ENCODE peak calls at places on chromosomes 13 and 19, in nine cellular contexts. W is cardiac muscle cell; M is endothelial cell of umbilical vein; A is GM23338; S is adipocyte; L is GM23248; F is fibroblast of lung; O is CD8-positive, alpha-beta memory T cell; K is lower lobe of right lung. R is an unnamed sample. For H3K4me1 and H3K36me3, the result is how much of the 10 kb centered on the place peaks cover.

GRCh38 chr13:30121244-30121643 is 186.1 kb downstream of the KATNAL1 start:
- DNase-seq in W (no peak), M (no peak), A (no peak), S (no peak), L (no peak), F (no peak), O (no peak), K (no peak), R (no peak)

GRCh38 chr19:56639217-56639616 is 3.7 kb upstream of the SMIM17 start:
- DNase-seq in W (peak), M (no peak), A (peak), S (peak), L (peak), F (peak), O (no peak), K (no peak), R (no peak)

GRCh38 chr19:33064117-33064777 is 441 bp downstream of the RHPN2 start:
- DNase-seq in W (peak), M (no peak), A (peak), S (peak), L (peak), F (no peak), O (no peak), K (peak), R (no peak)

GRCh38 chr19:13095393-13095784 is 7.3 kb downstream of the LYL1 start:
- DNase-seq in W (no peak), M (no peak), A (peak), S (no peak), L (no peak), F (no peak), O (peak), K (no peak), R (no peak)

GRCh38 chr13:59533561-59534337 is 630.0 kb downstream of the DIAPH3 start:
- DNase-seq in W (no peak), M (peak), A (no peak), S (no peak), L (no peak), F (no peak), O (no peak), K (no peak), R (no peak)

GRCh38 chr19:524062-524674 is 7.4 kb upstream of the CDC34 start:
- DNase-seq in W (no peak), M (no peak), A (no peak), S (no peak), L (peak), F (no peak), O (no peak), K (no peak), R (no peak)

GRCh38 chr19:33292595-33293254 is 9.6 kb downstream of the CEBPA start:
- DNase-seq in W (no peak), M (no peak), A (no peak), S (no peak), L (peak), F (no peak), O (no peak), K (peak), R (no peak)

GRCh38 chr13:31090921-31091624 is 70.6 kb downstream of the HSPH1 start:
- DNase-seq in W (no peak), M (peak), A (no peak), S (no peak), L (no peak), F (peak), O (no peak), K (no peak), R (no peak)

GRCh38 chr13:21256351-21256761 is 79.9 kb downstream of the MRPL57 start:
- DNase-seq in W (no peak), M (no peak), A (no peak), S (no peak), L (no peak), F (no peak), O (no peak), K (no peak), R (no peak)

GRCh38 chr13:43054803-43055802 is 31.7 kb downstream of the DNAJC15 start:
- DNase-seq in W (peak), M (peak), A (peak), S (peak), L (peak), F (peak), O (no peak), K (no peak), R (peak)

GRCh38 chr19:3781603-3782002 is 4.6 kb downstream of the MATK start:
- DNase-seq in W (no peak), M (no peak), A (no peak), S (no peak), L (no peak), F (no peak), O (no peak), K (no peak), R (no peak)

GRCh38 chr13:49307365-49307764 is 59.6 kb downstream of the CDADC1 start:
- DNase-seq in W (no peak), M (no peak), A (no peak), S (no peak), L (peak), F (no peak), O (no peak), K (no peak), R (peak)

GRCh38 chr19:34180709-34181108 is 8.4 kb downstream of the LSM14A start:
- DNase-seq in W (no peak), M (no peak), A (no peak), S (no peak), L (no peak), F (no peak), O (no peak), K (no peak), R (no peak)

GRCh38 chr19:41914906-41915247 is 13.4 kb downstream of the ERFL start:
- DNase-seq in W (no peak), M (no peak), A (peak), S (peak), L (peak), F (no peak), O (no peak), K (no peak), R (no peak)

GRCh38 chr19:17526922-17527321 is 15.5 kb downstream of the PGLS start:
- DNase-seq in W (no peak), M (no peak), A (no peak), S (no peak), L (no peak), F (no peak), O (no peak), K (no peak), R (no peak)

GRCh38 chr19:11420429-11420893 is 1.3 kb upstream of the RGL3 start:
- DNase-seq in W (peak), M (no peak), A (peak), S (peak), L (peak), F (peak), O (no peak), K (no peak), R (peak)

GRCh38 chr19:40443930-40444180 is 280 bp downstream of the SERTAD3 start:
- DNase-seq in W (no peak), M (no peak), A (peak), S (no peak), L (no peak), F (no peak), O (no peak), K (no peak), R (no peak)

GRCh38 chr19:16444273-16444597 is 27.5 kb downstream of the EPS15L1 start:
- DNase-seq in W (no peak), M (no peak), A (no peak), S (no peak), L (no peak), F (no peak), O (no peak), K (no peak), R (no peak)

GRCh38 chr19:16442386-16443276 is 29.1 kb downstream of the EPS15L1 start:
- DNase-seq in W (peak), M (peak), A (no peak), S (no peak), L (no peak), F (no peak), O (no peak), K (peak), R (no peak)

GRCh38 chr19:16446108-16447014 is 25.4 kb downstream of the EPS15L1 start:
- DNase-seq in W (no peak), M (peak), A (no peak), S (no peak), L (no peak), F (no peak), O (no peak), K (no peak), R (no peak)

GRCh38 chr19:16445238-16446107 is 26.3 kb downstream of the EPS15L1 start:
- DNase-seq in W (no peak), M (no peak), A (no peak), S (no peak), L (peak), F (peak), O (no peak), K (no peak), R (no peak)

DNA sequence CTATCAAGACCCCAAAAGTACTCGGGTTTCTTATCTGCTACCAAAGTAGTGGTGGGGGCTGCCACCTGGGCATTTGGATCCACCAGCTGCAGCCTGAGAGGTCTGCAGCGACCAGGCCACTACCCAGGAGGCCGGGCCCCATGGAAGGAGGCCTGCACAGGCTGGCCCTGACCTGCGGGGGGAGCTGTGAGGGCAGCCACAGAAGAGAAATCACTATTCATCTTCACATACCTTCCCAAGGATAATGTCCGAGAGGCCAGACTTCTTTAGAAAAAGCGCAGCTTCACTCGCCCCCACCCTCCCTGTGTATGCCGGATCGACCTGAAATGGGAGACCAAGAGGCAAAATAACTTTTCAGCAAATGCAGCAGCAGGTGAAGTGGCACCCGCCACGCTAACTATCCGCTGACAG is 30.1 kb downstream of the EPS15L1 start:
- DNase-seq in W (peak), M (peak), A (peak), S (no peak), L (peak), F (no peak), O (no peak), K (no peak), R (no peak)
- H3K4me1 ChIP-seq in W (under half), M (under half), A (under half), S (under half), L (under half), F (under half), O (under half), K (half or more), R (half or more)

GRCh38 chr13:95184317-95184716 is 116.9 kb downstream of the ABCC4 start:
- DNase-seq in W (no peak), M (no peak), A (no peak), S (no peak), L (no peak), F (no peak), O (no peak), K (no peak), R (no peak)

GRCh38 chr13:95181586-95181985 is 119.7 kb downstream of the ABCC4 start:
- DNase-seq in W (no peak), M (no peak), A (no peak), S (no peak), L (no peak), F (no peak), O (no peak), K (no peak), R (no peak)

GRCh38 chr13:95180513-95181245 is 120.6 kb downstream of the ABCC4 start:
- DNase-seq in W (peak), M (no peak), A (no peak), S (peak), L (no peak), F (no peak), O (no peak), K (no peak), R (no peak)

GRCh38 chr13:95185311-95185710 is 115.9 kb downstream of the ABCC4 start:
- DNase-seq in W (no peak), M (no peak), A (no peak), S (no peak), L (no peak), F (no peak), O (no peak), K (no peak), R (no peak)

DNA sequence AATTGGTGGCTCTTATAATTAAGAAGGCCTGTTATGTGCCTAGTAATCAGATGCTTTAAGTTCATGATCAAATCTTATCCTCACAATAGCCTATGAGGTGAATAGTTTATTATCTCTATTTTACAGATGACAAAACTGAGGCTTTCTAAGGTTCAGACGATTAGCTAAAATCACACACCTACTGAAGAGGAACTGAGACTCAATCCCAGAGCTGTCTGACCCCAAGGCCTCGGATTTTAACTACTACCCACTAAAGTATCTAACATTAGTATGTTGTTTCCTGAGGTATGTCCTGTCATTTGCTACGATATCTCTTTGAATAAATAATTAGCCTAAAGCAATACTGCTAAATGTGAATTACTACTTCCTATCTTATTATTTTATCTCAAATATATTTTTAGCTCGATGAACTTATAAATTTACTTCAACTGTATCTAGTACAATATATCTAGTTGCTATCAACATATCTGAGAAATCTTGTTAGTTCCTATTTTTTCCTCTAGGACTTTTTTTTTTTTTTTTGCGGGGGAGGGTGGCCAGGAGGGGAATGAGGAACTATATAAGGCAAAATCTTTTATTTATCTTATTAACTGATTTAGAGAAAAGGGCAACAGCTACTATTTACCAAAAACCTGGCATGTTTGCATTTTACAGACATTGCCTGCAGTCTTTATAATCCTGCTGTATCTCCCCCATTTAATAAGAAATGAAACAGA is 118.5 kb downstream of the ABCC4 start:
- DNase-seq in W (no peak), M (no peak), A (no peak), S (no peak), L (no peak), F (no peak), O (no peak), K (no peak), R (no peak)
- H3K36me3 ChIP-seq in W (under half), M (under half), A (under half), S (under half), L (under half), F (under half), O (under half), K (under half), R (under half)

DNA sequence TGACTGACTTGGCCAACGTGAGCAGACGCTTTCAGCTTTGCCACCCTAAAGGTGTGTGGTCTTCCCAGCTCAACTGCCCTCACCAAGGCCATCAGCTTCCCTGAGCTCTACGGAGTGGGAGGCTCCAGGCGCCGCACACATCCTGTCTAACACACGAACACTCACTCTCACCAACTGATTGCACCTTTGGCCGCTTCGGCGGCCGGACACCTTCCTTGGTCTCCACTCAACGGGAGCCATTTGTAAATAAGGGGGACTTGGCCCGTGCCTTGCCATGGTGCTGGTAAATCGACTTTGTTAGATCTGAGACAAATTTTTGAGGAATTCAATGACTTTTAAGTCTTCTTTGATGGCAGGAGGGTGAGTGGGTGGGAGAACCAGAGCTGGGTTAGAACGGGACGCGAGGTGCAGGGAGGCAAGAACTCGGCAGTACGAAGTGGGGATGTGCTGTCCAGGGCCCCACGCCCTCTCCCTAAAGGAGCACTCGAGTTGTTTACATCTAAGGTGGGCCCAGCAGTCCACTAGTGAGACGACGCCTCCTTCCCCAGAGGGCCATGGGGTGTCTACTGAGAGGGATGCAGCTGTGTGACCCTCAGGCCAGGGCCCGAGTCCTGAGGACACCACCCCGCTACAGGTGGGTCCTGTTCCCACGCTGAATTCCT is 4.4 kb downstream of the C13orf46 start:
- DNase-seq in W (no peak), M (no peak), A (no peak), S (no peak), L (no peak), F (no peak), O (no peak), K (peak), R (peak)
- H3K4me1 ChIP-seq in W (under half), M (under half), A (under half), S (under half), L (under half), F (under half), O (under half), K (under half), R (under half)

DNA sequence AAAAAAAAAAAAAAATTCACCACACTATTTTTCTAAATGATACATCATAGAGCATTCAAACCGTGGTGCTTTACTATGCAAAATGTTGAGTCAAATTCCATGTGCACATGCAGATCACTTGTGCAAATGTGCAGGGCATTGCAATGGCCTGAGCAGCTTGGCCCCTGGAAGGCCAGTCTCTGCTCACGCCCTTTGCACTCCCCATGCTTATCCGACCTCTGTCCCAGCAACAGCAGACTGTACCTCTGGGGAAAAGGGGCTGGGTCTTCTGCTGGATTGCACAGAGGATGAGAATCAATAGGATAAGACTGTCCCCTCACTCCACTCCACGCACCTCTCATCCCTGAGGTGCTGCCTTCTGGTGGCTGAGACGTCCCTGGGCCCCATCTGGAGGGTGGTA is 58.5 kb downstream of the PARP4 start:
- DNase-seq in W (no peak), M (no peak), A (no peak), S (no peak), L (no peak), F (no peak), O (no peak), K (no peak), R (no peak)
- H3K36me3 ChIP-seq in W (under half), M (under half), A (under half), S (half or more), L (half or more), F (under half), O (under half), K (half or more), R (half or more)

GRCh38 chr19:36142496-36142895 is 2.6 kb downstream of the CAPNS1 start:
- DNase-seq in W (no peak), M (no peak), A (no peak), S (no peak), L (no peak), F (no peak), O (no peak), K (no peak), R (no peak)
- H3K4me1 ChIP-seq in W (under half), M (under half), A (under half), S (under half), L (under half), F (under half), O (under half), K (under half), R (under half)